ENCODE peak calls at places on chromosomes 13 and 19, in nine cellular contexts. M, Q, I, L, A, X, N, H and G are unnamed samples.
A peak's percentile ranks its signal among the peaks of the same experiment; 100 is the strongest.

GRCh38 chr13:51221674-51222509 is at the start of gene FAM124A:
- DNase-seq in M (no peak), Q (peak; percentile 55), I (peak; percentile 46), L (no peak), A (peak; percentile 21), X (no peak), N (peak; percentile 16), H (peak; percentile 53), G (peak; percentile 75)

GRCh38 chr13:112969692-112970338 is 801 bp downstream of the MCF2L start:
- DNase-seq in M (no peak), Q (no peak), I (no peak), L (no peak), A (no peak), X (no peak), N (no peak), H (peak; percentile 4), G (no peak)

GRCh38 chr13:24217601-24218281 is 57.2 kb downstream of the SPATA13 start:
- DNase-seq in M (no peak), Q (no peak), I (peak; percentile 75), L (no peak), A (peak; percentile 15), X (no peak), N (peak; percentile 23), H (peak; percentile 80), G (no peak)

GRCh38 chr13:38705351-38705750 is 18.5 kb downstream of the FREM2 start:
- DNase-seq in M (no peak), Q (no peak), I (no peak), L (no peak), A (no peak), X (no peak), N (no peak), H (no peak), G (no peak)

GRCh38 chr13:36275190-36276002 is 22.2 kb downstream of the CCDC169 start:
- DNase-seq in M (no peak), Q (no peak), I (peak; percentile 59), L (no peak), A (peak; percentile 90), X (peak; percentile 23), N (peak; percentile 75), H (no peak), G (peak; percentile 22)

GRCh38 chr13:60152114-60152513 is 11.6 kb downstream of the DIAPH3 start:
- DNase-seq in M (no peak), Q (no peak), I (no peak), L (no peak), A (no peak), X (no peak), N (peak; percentile 25), H (no peak), G (no peak)

GRCh38 chr19:43681826-43682225 is 11.9 kb upstream of the PLAUR start:
- DNase-seq in M (no peak), Q (no peak), I (no peak), L (no peak), A (no peak), X (no peak), N (no peak), H (no peak), G (no peak)

GRCh38 chr13:53004605-53005004 is 24.0 kb upstream of the OLFM4 start:
- DNase-seq in M (no peak), Q (no peak), I (no peak), L (no peak), A (no peak), X (no peak), N (no peak), H (no peak), G (no peak)

GRCh38 chr19:49506575-49507105 is 5.8 kb upstream of the FCGRT start:
- DNase-seq in M (peak; percentile 72), Q (no peak), I (peak; percentile 78), L (no peak), A (peak; percentile 59), X (peak; percentile 58), N (no peak), H (peak; percentile 83), G (peak; percentile 88)

GRCh38 chr19:49327878-49328544 is 3.0 kb upstream of the SLC6A16 start:
- DNase-seq in M (no peak), Q (no peak), I (peak; percentile 81), L (peak; percentile 43), A (peak; percentile 61), X (no peak), N (peak; percentile 21), H (no peak), G (peak; percentile 63)

GRCh38 chr19:48455171-48455907 is at the start of gene KCNJ14:
- DNase-seq in M (no peak), Q (no peak), I (no peak), L (no peak), A (no peak), X (no peak), N (no peak), H (no peak), G (no peak)

GRCh38 chr13:25137624-25137892 is 34.5 kb downstream of the AMER2 start:
- DNase-seq in M (no peak), Q (no peak), I (no peak), L (no peak), A (no peak), X (no peak), N (no peak), H (no peak), G (no peak)

GRCh38 chr19:33217881-33218280 is 7.8 kb downstream of the SLC7A10 start:
- DNase-seq in M (no peak), Q (no peak), I (no peak), L (no peak), A (no peak), X (no peak), N (no peak), H (no peak), G (no peak)

GRCh38 chr13:68234278-68234677 is 1004.1 kb upstream of the PCDH9 start:
- DNase-seq in M (no peak), Q (no peak), I (no peak), L (no peak), A (peak; percentile 65), X (no peak), N (no peak), H (no peak), G (no peak)

GRCh38 chr13:33758113-33758512 is 59.8 kb upstream of the RFC3 start:
- DNase-seq in M (no peak), Q (no peak), I (peak; percentile 37), L (no peak), A (no peak), X (no peak), N (no peak), H (no peak), G (no peak)
- TF ChIP-seq CTCF in M (no peak), Q (no peak), I (no peak), L (no peak), A (no peak), X (no peak), N (no peak), H (no peak), G (no peak)

GRCh38 chr13:41848435-41849255 is 112.3 kb downstream of the VWA8 start:
- DNase-seq in M (no peak), Q (no peak), I (no peak), L (no peak), A (peak; percentile 51), X (no peak), N (peak; percentile 36), H (no peak), G (no peak)
- TF ChIP-seq CTCF in M (no peak), Q (no peak), I (no peak), L (no peak), A (peak; percentile 48), X (no peak), N (no peak), H (no peak), G (no peak)

DNA sequence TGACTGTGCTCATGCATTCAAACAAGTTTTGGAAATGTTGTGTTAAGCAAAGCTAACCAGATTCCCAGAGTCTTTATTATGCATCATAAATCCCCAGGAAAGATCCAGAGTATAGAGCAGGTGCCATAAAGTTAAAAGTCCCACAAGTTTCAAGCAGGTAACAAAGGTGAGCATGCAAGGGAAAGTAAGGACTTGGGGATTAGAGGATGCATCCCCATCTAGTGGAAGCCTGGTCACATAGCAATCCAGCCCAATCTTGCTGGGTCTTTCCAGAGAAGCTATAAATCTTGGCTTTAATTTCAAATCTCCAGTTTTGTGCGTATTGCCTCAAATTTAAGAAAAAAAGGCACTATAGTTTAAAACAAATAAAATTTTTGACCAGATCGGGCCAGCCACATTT is 72.7 kb downstream of the ZNF254 start:
- DNase-seq in M (no peak), Q (no peak), I (peak; percentile 0), L (no peak), A (peak; percentile 58), X (no peak), N (no peak), H (no peak), G (no peak)
- TF ChIP-seq CTCF in M (no peak), Q (no peak), I (peak; percentile 4), L (no peak), A (peak; percentile 80), X (peak; percentile 56), N (peak; percentile 29), H (peak; percentile 27), G (no peak)

GRCh38 chr19:40403262-40403984 is 9.8 kb downstream of the PRX start:
- DNase-seq in M (peak; percentile 95), Q (peak; percentile 93), I (peak; percentile 97), L (peak; percentile 92), A (peak; percentile 94), X (peak; percentile 96), N (peak; percentile 87), H (peak; percentile 95), G (peak; percentile 98)
- TF ChIP-seq CTCF in M (no peak), Q (no peak), I (no peak), L (no peak), A (peak; percentile 11), X (peak; percentile 24), N (no peak), H (no peak), G (no peak)

GRCh38 chr13:22278336-22278929 is 607.6 kb downstream of the FGF9 start:
- DNase-seq in M (peak; percentile 58), Q (peak; percentile 36), I (peak; percentile 81), L (no peak), A (peak; percentile 0), X (peak; percentile 47), N (peak; percentile 42), H (peak; percentile 68), G (peak; percentile 46)
- TF ChIP-seq CTCF in M (peak; percentile 6), Q (peak; percentile 40), I (peak; percentile 48), L (peak; percentile 32), A (no peak), X (peak; percentile 65), N (peak; percentile 57), H (peak; percentile 42), G (peak; percentile 48)

GRCh38 chr13:45194081-45194939 is 6.5 kb downstream of the KCTD4 start:
- DNase-seq in M (no peak), Q (peak; percentile 45), I (no peak), L (peak; percentile 67), A (peak; percentile 80), X (no peak), N (peak; percentile 46), H (peak; percentile 23), G (no peak)
- TF ChIP-seq CTCF in M (no peak), Q (peak; percentile 28), I (no peak), L (no peak), A (peak; percentile 80), X (no peak), N (peak; percentile 56), H (peak; percentile 19), G (no peak)